ENCODE peak calls at places on chromosomes 2 and 18, in four cellular contexts. N, B, E and L are unnamed samples.
A peak's percentile ranks its signal among the peaks of the same experiment; 100 is the strongest.

GRCh38 chr2:229269986-229270385 is 1.1 kb downstream of the PID1 start:
- DNase-seq in N (no peak), B (no peak), E (no peak), L (no peak)

GRCh38 chr18:55219059-55219458 is 259.8 kb upstream of the CCDC68 start:
- DNase-seq in N (no peak), B (no peak), E (no peak), L (peak; percentile 52)

GRCh38 chr2:27932396-27932795 is 41.9 kb downstream of the BABAM2 start:
- DNase-seq in N (peak; percentile 54), B (no peak), E (no peak), L (peak; percentile 32)

GRCh38 chr18:43211059-43211458 is 66.2 kb downstream of the SYT4 start:
- DNase-seq in N (no peak), B (no peak), E (no peak), L (no peak)

GRCh38 chr2:85902496-85902895 is 13.7 kb upstream of the ST3GAL5 start:
- DNase-seq in N (no peak), B (no peak), E (no peak), L (no peak)

GRCh38 chr2:64277101-64277849 is 133.1 kb upstream of the PELI1 start:
- DNase-seq in N (no peak), B (no peak), E (no peak), L (no peak)

GRCh38 chr2:169072163-169072925 is 3.0 kb downstream of the DHRS9 start:
- DNase-seq in N (no peak), B (no peak), E (no peak), L (peak; percentile 26)

GRCh38 chr2:218010116-218010837 is 7.5 kb upstream of the TNS1 start:
- DNase-seq in N (no peak), B (peak; percentile 76), E (no peak), L (peak; percentile 26)

GRCh38 chr2:104028066-104028465 is 825.8 kb upstream of the POU3F3 start:
- DNase-seq in N (no peak), B (no peak), E (no peak), L (no peak)

GRCh38 chr2:16241166-16242160 is 301.1 kb downstream of the MYCN start:
- DNase-seq in N (no peak), B (no peak), E (no peak), L (no peak)

GRCh38 chr2:60526623-60527022 is 26.8 kb downstream of the BCL11A start:
- DNase-seq in N (no peak), B (no peak), E (no peak), L (no peak)

GRCh38 chr2:208256192-208256782 is 1.4 kb upstream of the IDH1 start:
- DNase-seq in N (no peak), B (no peak), E (no peak), L (no peak)

GRCh38 chr2:225458431-225459117 is 59.1 kb downstream of the NYAP2 start:
- DNase-seq in N (no peak), B (no peak), E (no peak), L (no peak)

GRCh38 chr2:121014876-121015275 is 270.1 kb downstream of the TFCP2L1 start:
- DNase-seq in N (no peak), B (no peak), E (no peak), L (no peak)

GRCh38 chr2:8588831-8589191 is 93.0 kb upstream of the ID2 start:
- DNase-seq in N (no peak), B (no peak), E (no peak), L (no peak)

GRCh38 chr2:127614731-127615130 is 31.2 kb upstream of the GPR17 start:
- DNase-seq in N (no peak), B (peak; percentile 11), E (no peak), L (no peak)

GRCh38 chr18:58109251-58109650 is 65.2 kb downstream of the NEDD4L start:
- DNase-seq in N (no peak), B (no peak), E (no peak), L (no peak)

GRCh38 chr2:120313695-120314615 is 32.0 kb upstream of the INHBB start:
- DNase-seq in N (no peak), B (no peak), E (no peak), L (no peak)

GRCh38 chr2:222545821-222546540 is 109.9 kb downstream of the FARSB start:
- DNase-seq in N (no peak), B (no peak), E (no peak), L (no peak)

GRCh38 chr18:23226386-23226785 is 91.1 kb downstream of the CABLES1 start:
- DNase-seq in N (no peak), B (no peak), E (no peak), L (peak; percentile 91)

GRCh38 chr2:118372876-118373597 is 284.8 kb downstream of the INSIG2 start:
- DNase-seq in N (no peak), B (no peak), E (no peak), L (no peak)

DNA sequence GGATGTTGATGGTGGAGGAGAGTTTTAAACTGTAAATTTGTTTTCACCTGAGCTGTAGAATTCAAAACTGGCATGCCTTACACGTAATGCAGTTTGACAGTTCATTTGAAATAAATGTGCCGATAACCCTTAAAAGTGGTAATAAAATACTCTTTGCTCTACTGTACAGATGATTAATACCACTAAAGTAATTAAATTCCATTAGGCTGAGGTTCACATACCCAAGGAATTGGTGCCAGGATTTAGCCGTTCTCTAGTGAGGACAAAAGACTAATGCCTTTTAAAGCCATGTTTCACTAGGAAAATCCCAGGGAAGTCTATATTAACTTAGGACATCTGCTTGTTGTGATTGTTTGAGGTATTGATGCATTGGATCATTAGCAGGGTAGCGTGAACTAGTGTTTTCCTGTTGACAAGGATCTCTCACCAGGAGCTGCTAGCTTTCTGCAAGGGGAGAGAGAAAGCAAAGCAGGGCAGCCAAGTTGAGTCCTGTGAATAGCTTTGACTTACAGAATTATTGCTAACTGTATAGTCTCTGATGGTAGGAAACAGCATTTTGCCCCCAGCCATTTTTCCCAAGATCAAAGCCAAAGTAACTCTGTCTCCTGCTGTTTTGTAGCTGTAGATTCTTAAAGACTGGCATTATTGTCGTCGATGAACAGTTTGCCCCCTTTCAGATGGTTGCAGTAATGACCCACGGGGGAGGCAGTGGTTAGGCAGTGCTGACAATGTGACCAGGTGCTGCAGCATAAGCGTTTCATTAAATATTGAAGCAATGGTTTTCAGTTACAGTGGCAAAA is 280.9 kb upstream of the FANCL start:
- DNase-seq in N (no peak), B (no peak), E (no peak), L (no peak)
- H3K4me3 ChIP-seq in N (no peak overlapping the region), B (no peak overlapping the region), E (no peak overlapping the region), L (no peak overlapping the region)

GRCh38 chr2:10157293-10157692 is 34.8 kb downstream of the RRM2 start:
- DNase-seq in N (no peak), B (no peak), E (no peak), L (no peak)
- TF ChIP-seq MAX in N (no peak), B (no peak), E (no peak), L (no peak)

GRCh38 chr2:161245671-161246070 is 62.6 kb upstream of the PSMD14 start:
- DNase-seq in N (no peak), B (no peak), E (no peak), L (no peak)
- TF ChIP-seq EZH2 in N (no peak), B (no peak), E (no peak), L (no peak)

GRCh38 chr2:231642631-231643493 is 50.2 kb downstream of the TEX44 start:
- DNase-seq in N (peak; percentile 99), B (no peak), E (peak; percentile 63), L (peak; percentile 94)

GRCh38 chr2:231643494-231643888 is 50.8 kb downstream of the TEX44 start:
- DNase-seq in N (no peak), B (no peak), E (no peak), L (no peak)

GRCh38 chr2:231644426-231644825 is 51.8 kb downstream of the TEX44 start:
- DNase-seq in N (no peak), B (no peak), E (no peak), L (no peak)

GRCh38 chr2:231640646-231641111 is 48.0 kb downstream of the TEX44 start:
- DNase-seq in N (peak; percentile 65), B (no peak), E (no peak), L (peak; percentile 35)

DNA sequence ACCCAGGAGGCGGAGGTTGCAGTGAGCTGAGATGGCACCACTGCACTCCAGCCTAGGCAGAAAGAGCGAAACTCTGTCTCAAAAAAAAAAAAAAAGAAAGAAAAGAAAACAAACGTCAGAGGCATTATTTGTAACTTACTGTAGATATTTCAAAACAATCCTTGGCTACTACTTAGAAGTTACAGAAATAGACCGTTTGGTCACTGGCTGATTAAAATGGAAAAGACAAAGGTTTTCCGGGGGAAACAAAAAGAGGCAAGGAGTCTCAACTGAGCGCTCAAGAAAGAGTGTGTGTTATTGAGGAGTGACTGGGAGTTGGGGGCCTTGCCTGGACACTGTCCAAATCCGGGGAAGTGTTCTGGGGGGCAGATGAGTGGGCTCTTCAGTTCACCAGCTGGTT is 47.6 kb downstream of the TEX44 start:
- DNase-seq in N (no peak), B (no peak), E (no peak), L (peak; percentile 27)
- H3K4me3 ChIP-seq in N (peak overlapping the region; percentile 44), B (no peak overlapping the region), E (no peak overlapping the region), L (no peak overlapping the region)

DNA sequence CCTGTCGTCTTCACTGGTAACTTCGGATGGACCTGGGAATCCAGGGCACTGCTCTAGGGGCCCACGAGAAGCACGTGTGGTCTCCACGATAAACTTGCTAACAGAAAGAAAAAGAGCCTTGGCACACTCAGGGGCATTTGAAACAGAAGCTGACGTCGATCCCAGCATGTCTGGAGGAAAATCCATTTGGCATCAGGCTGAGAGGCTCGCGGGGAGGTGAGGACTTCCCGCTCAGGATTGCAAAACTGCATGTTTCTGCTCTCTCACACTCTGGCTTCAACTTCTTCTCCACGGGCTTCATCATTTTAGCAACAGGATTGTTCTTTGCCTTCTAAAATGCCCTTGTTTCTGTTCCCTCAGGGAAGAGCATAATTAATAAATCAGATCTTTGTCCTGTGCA is 181.7 kb upstream of the COPS8 start:
- DNase-seq in N (no peak), B (peak; percentile 22), E (no peak), L (no peak)
- TF ChIP-seq MAX in N (no peak), B (no peak), E (no peak), L (no peak)

GRCh38 chr2:100818003-100818605 is 1.8 kb upstream of the NPAS2 start:
- DNase-seq in N (peak; percentile 7), B (no peak), E (no peak), L (peak; percentile 65)

GRCh38 chr2:100819365-100820345 is at the start of gene NPAS2:
- DNase-seq in N (no peak), B (peak; percentile 60), E (no peak), L (peak; percentile 46)

GRCh38 chr2:100820346-100821254 is 661 bp downstream of the NPAS2 start:
- DNase-seq in N (no peak), B (peak; percentile 59), E (no peak), L (peak; percentile 54)

GRCh38 chr2:100817388-100817985 is 2.5 kb upstream of the NPAS2 start:
- DNase-seq in N (no peak), B (no peak), E (no peak), L (no peak)

DNA sequence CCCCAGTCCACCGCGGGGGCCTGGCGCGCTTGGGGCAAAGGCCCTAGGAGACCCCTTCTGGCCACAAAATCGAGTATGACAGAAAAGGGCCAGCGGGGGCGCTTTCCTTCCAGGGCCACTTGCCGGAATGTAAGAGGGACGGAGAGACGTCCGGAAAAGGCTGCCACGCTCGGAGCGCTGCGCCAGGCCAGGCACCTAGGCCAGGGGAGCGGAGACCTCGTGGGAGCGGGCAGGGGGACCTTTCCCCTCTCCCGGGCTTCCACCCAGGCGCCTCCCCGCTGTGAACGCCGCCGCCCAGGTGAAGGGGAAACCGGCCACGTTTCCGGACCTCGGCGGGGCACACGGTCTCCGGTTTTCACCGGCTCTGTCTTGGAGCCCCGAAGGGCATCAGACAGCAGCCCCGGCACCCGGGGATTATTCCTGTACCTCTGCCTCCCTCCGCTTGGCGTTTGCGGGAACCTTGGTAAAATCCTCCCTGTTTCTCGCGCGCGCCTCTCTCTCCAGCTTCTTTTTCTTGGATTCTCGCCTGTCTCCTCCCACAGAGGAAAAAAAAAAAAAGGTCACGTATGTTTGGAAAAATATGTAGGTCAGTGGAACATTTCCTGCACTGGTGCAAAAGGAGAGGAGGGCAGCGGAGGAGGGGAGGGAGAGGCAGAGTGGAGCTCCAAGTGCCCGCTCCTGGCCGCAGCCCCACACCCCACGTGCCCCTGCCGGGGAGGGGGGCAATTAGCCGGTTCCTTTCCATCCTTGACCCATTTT is 1.2 kb upstream of the NPAS2 start:
- DNase-seq in N (peak; percentile 10), B (peak; percentile 76), E (no peak), L (peak; percentile 90)
- TF ChIP-seq EZH2 in N (no peak), B (no peak), E (no peak), L (no peak)